ENCODE peak calls at places on chromosome 10, in ten cellular contexts. O, J, U, L, G, P, A, C, T and H are unnamed samples.

GRCh38 chr10:88989824-88990527 is 622 bp upstream of the FAS start:
- DNase-seq in O (no peak), J (peak), U (peak), L (no peak), G (no peak), P (peak), A (peak), C (peak), T (no peak), H (peak)

GRCh38 chr10:13528138-13528874 is 508 bp downstream of the BEND7 start:
- DNase-seq in O (peak), J (peak), U (no peak), L (no peak), G (no peak), P (peak), A (no peak), C (no peak), T (no peak), H (no peak)

GRCh38 chr10:127123626-127124025 is 72.8 kb downstream of the INSYN2A start:
- DNase-seq in O (no peak), J (no peak), U (no peak), L (no peak), G (no peak), P (no peak), A (no peak), C (no peak), T (no peak), H (no peak)

GRCh38 chr10:6737080-6737641 is 157.1 kb upstream of the PRKCQ start:
- DNase-seq in O (no peak), J (peak), U (peak), L (no peak), G (no peak), P (peak), A (no peak), C (no peak), T (no peak), H (no peak)

GRCh38 chr10:68625316-68625921 is 65.3 kb downstream of the TET1 start:
- DNase-seq in O (no peak), J (no peak), U (no peak), L (no peak), G (no peak), P (no peak), A (no peak), C (no peak), T (no peak), H (no peak)

GRCh38 chr10:132272061-132272766 is 35.5 kb downstream of the STK32C start:
- DNase-seq in O (peak), J (no peak), U (no peak), L (no peak), G (no peak), P (no peak), A (no peak), C (no peak), T (no peak), H (no peak)

GRCh38 chr10:78803710-78804109 is 265.1 kb upstream of the ZMIZ1 start:
- DNase-seq in O (no peak), J (no peak), U (no peak), L (no peak), G (no peak), P (no peak), A (no peak), C (no peak), T (no peak), H (no peak)

GRCh38 chr10:77804371-77804770 is 122.2 kb downstream of the DLG5 start:
- DNase-seq in O (no peak), J (no peak), U (no peak), L (no peak), G (no peak), P (no peak), A (no peak), C (no peak), T (no peak), H (no peak)

GRCh38 chr10:97664282-97664850 is 22.7 kb downstream of the AVPI1 start:
- DNase-seq in O (no peak), J (no peak), U (no peak), L (no peak), G (no peak), P (no peak), A (no peak), C (no peak), T (no peak), H (no peak)

GRCh38 chr10:18556522-18557147 is 94.8 kb downstream of the NSUN6 start:
- DNase-seq in O (no peak), J (no peak), U (no peak), L (no peak), G (no peak), P (no peak), A (no peak), C (no peak), T (no peak), H (no peak)

GRCh38 chr10:110778221-110778620 is 93.5 kb upstream of the PDCD4 start:
- DNase-seq in O (no peak), J (no peak), U (no peak), L (no peak), G (no peak), P (no peak), A (no peak), C (no peak), T (no peak), H (no peak)